ENCODE peak calls at places on chromosomes 11 and 22, in ten cellular contexts. One of them, this sample, is unnamed.
A peak's percentile ranks its signal among the peaks of the same experiment; 100 is the strongest.

GRCh38 chr11:94588366-94588952 is 21.3 kb downstream of the PIWIL4 start:
- DNase-seq in iPS-NIHi11: peak; percentile 50
- DNase-seq in psoas muscle: no peak
- DNase-seq in fibroblast of the aortic adventitia: no peak
- DNase-seq in neural crest cell: no peak
- DNase-seq in hippocampal formation: no peak
- DNase-seq in activated T-cell treated with anti-CD3 and anti-CD28 coated beads, Interleukin-2, amount 50 U/mL, for 72 hours: no peak
- DNase-seq in GM19239: no peak
- DNase-seq in astrocyte of the spinal cord: no peak
- DNase-seq in immature natural killer cell: no peak
- DNase-seq in this sample: no peak

GRCh38 chr11:3837793-3838192 is 3.0 kb downstream of the RHOG start:
- DNase-seq in iPS-NIHi11: no peak
- DNase-seq in psoas muscle: peak; percentile 68
- DNase-seq in fibroblast of the aortic adventitia: no peak
- DNase-seq in neural crest cell: no peak
- DNase-seq in hippocampal formation: peak; percentile 35
- DNase-seq in activated T-cell treated with anti-CD3 and anti-CD28 coated beads, Interleukin-2, amount 50 U/mL, for 72 hours: no peak
- DNase-seq in GM19239: no peak
- DNase-seq in astrocyte of the spinal cord: no peak
- DNase-seq in immature natural killer cell: no peak
- DNase-seq in this sample: no peak

GRCh38 chr11:118715837-118716260 is 36.4 kb upstream of the TREH start:
- DNase-seq in iPS-NIHi11: peak; percentile 70
- DNase-seq in psoas muscle: no peak
- DNase-seq in fibroblast of the aortic adventitia: peak; percentile 35
- DNase-seq in neural crest cell: no peak
- DNase-seq in hippocampal formation: no peak
- DNase-seq in activated T-cell treated with anti-CD3 and anti-CD28 coated beads, Interleukin-2, amount 50 U/mL, for 72 hours: no peak
- DNase-seq in GM19239: no peak
- DNase-seq in astrocyte of the spinal cord: no peak
- DNase-seq in immature natural killer cell: no peak
- DNase-seq in this sample: peak; percentile 38

GRCh38 chr22:49215840-49216239 is 611.8 kb downstream of the BRD1 start:
- DNase-seq in iPS-NIHi11: no peak
- DNase-seq in psoas muscle: no peak
- DNase-seq in fibroblast of the aortic adventitia: no peak
- DNase-seq in neural crest cell: no peak
- DNase-seq in hippocampal formation: no peak
- DNase-seq in activated T-cell treated with anti-CD3 and anti-CD28 coated beads, Interleukin-2, amount 50 U/mL, for 72 hours: no peak
- DNase-seq in GM19239: no peak
- DNase-seq in astrocyte of the spinal cord: no peak
- DNase-seq in immature natural killer cell: no peak
- DNase-seq in this sample: no peak

GRCh38 chr11:126951465-126951864 is 49.1 kb downstream of the KIRREL3 start:
- DNase-seq in iPS-NIHi11: no peak
- DNase-seq in psoas muscle: no peak
- DNase-seq in fibroblast of the aortic adventitia: no peak
- DNase-seq in neural crest cell: no peak
- DNase-seq in hippocampal formation: no peak
- DNase-seq in activated T-cell treated with anti-CD3 and anti-CD28 coated beads, Interleukin-2, amount 50 U/mL, for 72 hours: no peak
- DNase-seq in GM19239: no peak
- DNase-seq in astrocyte of the spinal cord: no peak
- DNase-seq in immature natural killer cell: no peak
- DNase-seq in this sample: no peak

GRCh38 chr11:5891216-5891800 is 1.7 kb upstream of the OR52E5 start:
- DNase-seq in iPS-NIHi11: peak; percentile 12
- DNase-seq in psoas muscle: no peak
- DNase-seq in fibroblast of the aortic adventitia: peak; percentile 33
- DNase-seq in neural crest cell: no peak
- DNase-seq in hippocampal formation: peak; percentile 2
- DNase-seq in activated T-cell treated with anti-CD3 and anti-CD28 coated beads, Interleukin-2, amount 50 U/mL, for 72 hours: no peak
- DNase-seq in GM19239: no peak
- DNase-seq in astrocyte of the spinal cord: peak; percentile 4
- DNase-seq in immature natural killer cell: no peak
- DNase-seq in this sample: no peak

GRCh38 chr11:93756748-93757147 is 15.3 kb downstream of the C11orf54 start:
- DNase-seq in iPS-NIHi11: no peak
- DNase-seq in psoas muscle: no peak
- DNase-seq in fibroblast of the aortic adventitia: no peak
- DNase-seq in neural crest cell: no peak
- DNase-seq in hippocampal formation: no peak
- DNase-seq in activated T-cell treated with anti-CD3 and anti-CD28 coated beads, Interleukin-2, amount 50 U/mL, for 72 hours: no peak
- DNase-seq in GM19239: no peak
- DNase-seq in astrocyte of the spinal cord: no peak
- DNase-seq in immature natural killer cell: no peak
- DNase-seq in this sample: no peak

GRCh38 chr11:125412509-125412908 is 83.6 kb downstream of the FEZ1 start:
- DNase-seq in iPS-NIHi11: no peak
- DNase-seq in psoas muscle: no peak
- DNase-seq in fibroblast of the aortic adventitia: no peak
- DNase-seq in neural crest cell: no peak
- DNase-seq in hippocampal formation: no peak
- DNase-seq in activated T-cell treated with anti-CD3 and anti-CD28 coated beads, Interleukin-2, amount 50 U/mL, for 72 hours: no peak
- DNase-seq in GM19239: no peak
- DNase-seq in astrocyte of the spinal cord: no peak
- DNase-seq in immature natural killer cell: no peak
- DNase-seq in this sample: no peak

GRCh38 chr11:124898711-124899110 is 1.0 kb upstream of the ROBO4 start:
- DNase-seq in iPS-NIHi11: no peak
- DNase-seq in psoas muscle: peak; percentile 68
- DNase-seq in fibroblast of the aortic adventitia: peak; percentile 90
- DNase-seq in neural crest cell: no peak
- DNase-seq in hippocampal formation: peak; percentile 60
- DNase-seq in activated T-cell treated with anti-CD3 and anti-CD28 coated beads, Interleukin-2, amount 50 U/mL, for 72 hours: no peak
- DNase-seq in GM19239: no peak
- DNase-seq in astrocyte of the spinal cord: no peak
- DNase-seq in immature natural killer cell: no peak
- DNase-seq in this sample: no peak

GRCh38 chr11:13114566-13115465 is 105.7 kb downstream of the RASSF10 start:
- DNase-seq in iPS-NIHi11: peak; percentile 74
- DNase-seq in psoas muscle: no peak
- DNase-seq in fibroblast of the aortic adventitia: no peak
- DNase-seq in neural crest cell: peak; percentile 41
- DNase-seq in hippocampal formation: peak; percentile 7
- DNase-seq in activated T-cell treated with anti-CD3 and anti-CD28 coated beads, Interleukin-2, amount 50 U/mL, for 72 hours: peak; percentile 1
- DNase-seq in GM19239: no peak
- DNase-seq in astrocyte of the spinal cord: no peak
- DNase-seq in immature natural killer cell: no peak
- DNase-seq in this sample: peak; percentile 91

GRCh38 chr22:33842421-33843094 is 77.7 kb downstream of the LARGE1 start:
- DNase-seq in iPS-NIHi11: no peak
- DNase-seq in psoas muscle: no peak
- DNase-seq in fibroblast of the aortic adventitia: no peak
- DNase-seq in neural crest cell: no peak
- DNase-seq in hippocampal formation: no peak
- DNase-seq in activated T-cell treated with anti-CD3 and anti-CD28 coated beads, Interleukin-2, amount 50 U/mL, for 72 hours: no peak
- DNase-seq in GM19239: no peak
- DNase-seq in astrocyte of the spinal cord: no peak
- DNase-seq in immature natural killer cell: no peak
- DNase-seq in this sample: no peak

GRCh38 chr11:118277312-118277711 is 13.2 kb upstream of the MPZL2 start:
- DNase-seq in iPS-NIHi11: peak; percentile 29
- DNase-seq in psoas muscle: no peak
- DNase-seq in fibroblast of the aortic adventitia: peak; percentile 9
- DNase-seq in neural crest cell: no peak
- DNase-seq in hippocampal formation: no peak
- DNase-seq in activated T-cell treated with anti-CD3 and anti-CD28 coated beads, Interleukin-2, amount 50 U/mL, for 72 hours: peak; percentile 44
- DNase-seq in GM19239: no peak
- DNase-seq in astrocyte of the spinal cord: peak; percentile 12
- DNase-seq in immature natural killer cell: no peak
- DNase-seq in this sample: no peak

GRCh38 chr22:40635940-40636379 is 559 bp downstream of the MRTFA start:
- DNase-seq in iPS-NIHi11: no peak
- DNase-seq in psoas muscle: peak; percentile 57
- DNase-seq in fibroblast of the aortic adventitia: peak; percentile 14
- DNase-seq in neural crest cell: peak; percentile 20
- DNase-seq in hippocampal formation: no peak
- DNase-seq in activated T-cell treated with anti-CD3 and anti-CD28 coated beads, Interleukin-2, amount 50 U/mL, for 72 hours: peak; percentile 8
- DNase-seq in GM19239: no peak
- DNase-seq in astrocyte of the spinal cord: no peak
- DNase-seq in immature natural killer cell: no peak
- DNase-seq in this sample: no peak

GRCh38 chr11:72352859-72353551 is 81.3 kb downstream of the CLPB start:
- DNase-seq in iPS-NIHi11: peak; percentile 26
- DNase-seq in psoas muscle: no peak
- DNase-seq in fibroblast of the aortic adventitia: peak; percentile 52
- DNase-seq in neural crest cell: peak; percentile 10
- DNase-seq in hippocampal formation: no peak
- DNase-seq in activated T-cell treated with anti-CD3 and anti-CD28 coated beads, Interleukin-2, amount 50 U/mL, for 72 hours: peak; percentile 29
- DNase-seq in GM19239: peak; percentile 28
- DNase-seq in astrocyte of the spinal cord: peak; percentile 69
- DNase-seq in immature natural killer cell: no peak
- DNase-seq in this sample: peak; percentile 67

GRCh38 chr11:113350646-113351045 is 36.3 kb downstream of the TTC12 start:
- DNase-seq in iPS-NIHi11: no peak
- DNase-seq in psoas muscle: no peak
- DNase-seq in fibroblast of the aortic adventitia: no peak
- DNase-seq in neural crest cell: no peak
- DNase-seq in hippocampal formation: no peak
- DNase-seq in activated T-cell treated with anti-CD3 and anti-CD28 coated beads, Interleukin-2, amount 50 U/mL, for 72 hours: no peak
- DNase-seq in GM19239: no peak
- DNase-seq in astrocyte of the spinal cord: no peak
- DNase-seq in immature natural killer cell: no peak
- DNase-seq in this sample: no peak

GRCh38 chr11:3128356-3129180 is 36.5 kb downstream of the OSBPL5 start:
- DNase-seq in iPS-NIHi11: no peak
- DNase-seq in psoas muscle: peak; percentile 58
- DNase-seq in fibroblast of the aortic adventitia: no peak
- DNase-seq in neural crest cell: no peak
- DNase-seq in hippocampal formation: no peak
- DNase-seq in activated T-cell treated with anti-CD3 and anti-CD28 coated beads, Interleukin-2, amount 50 U/mL, for 72 hours: no peak
- DNase-seq in GM19239: no peak
- DNase-seq in astrocyte of the spinal cord: no peak
- DNase-seq in immature natural killer cell: no peak
- DNase-seq in this sample: no peak

This sample was measured in neural progenitor cell.